ENCODE peak calls at places on chromosomes 16 and 17, in six cellular contexts. L is body of pancreas, V is brain microvascular endothelial cell, B is PC-9, C is SJCRH30, W is IMR-90. Z is an unnamed sample.

GRCh38 chr17:43927101-43927935 is 15.0 kb downstream of the PPY start:
- DNase-seq in L (peak; percentile 28), V (no peak), B (no peak), C (no peak), W (no peak), Z (no peak)

GRCh38 chr16:18969050-18969854 is 14.5 kb upstream of the TMC7 start:
- DNase-seq in L (peak; percentile 75), V (peak; percentile 77), B (peak; percentile 47), C (peak; percentile 92), W (peak; percentile 49), Z (peak; percentile 97)

GRCh38 chr17:56593073-56593740 is at the start of gene NOG:
- DNase-seq in L (peak; percentile 17), V (no peak), B (no peak), C (peak; percentile 83), W (peak; percentile 54), Z (no peak)

GRCh38 chr16:19817875-19818274 is 66.8 kb downstream of the GPRC5B start:
- DNase-seq in L (no peak), V (no peak), B (no peak), C (no peak), W (no peak), Z (no peak)

GRCh38 chr17:75693500-75694481 is 26.7 kb downstream of the SAP30BP start:
- DNase-seq in L (peak; percentile 80), V (no peak), B (no peak), C (no peak), W (peak; percentile 56), Z (peak; percentile 93)

GRCh38 chr17:80475949-80476876 is at the start of gene NPTX1:
- DNase-seq in L (no peak), V (no peak), B (no peak), C (no peak), W (no peak), Z (no peak)

GRCh38 chr16:47029724-47030123 is 56.2 kb upstream of the DNAJA2 start:
- DNase-seq in L (no peak), V (no peak), B (no peak), C (no peak), W (no peak), Z (no peak)

GRCh38 chr16:68590201-68590994 is 51.3 kb downstream of the ZFP90 start:
- DNase-seq in L (peak; percentile 68), V (peak; percentile 42), B (peak; percentile 46), C (peak; percentile 65), W (peak; percentile 7), Z (no peak)

GRCh38 chr16:17063156-17063555 is 407.6 kb downstream of the XYLT1 start:
- DNase-seq in L (no peak), V (no peak), B (no peak), C (no peak), W (no peak), Z (no peak)

GRCh38 chr17:12627776-12628491 is 37.8 kb upstream of the MYOCD start:
- DNase-seq in L (no peak), V (peak; percentile 86), B (no peak), C (no peak), W (peak; percentile 83), Z (no peak)

GRCh38 chr16:85381738-85382592 is 231.2 kb upstream of the GSE1 start:
- DNase-seq in L (no peak), V (peak; percentile 60), B (no peak), C (no peak), W (peak; percentile 53), Z (no peak)

GRCh38 chr17:29699283-29699682 is 76.6 kb upstream of the CORO6 start:
- DNase-seq in L (no peak), V (no peak), B (no peak), C (no peak), W (no peak), Z (no peak)

GRCh38 chr17:81551458-81552243 is 502 bp downstream of the FAAP100 start:
- DNase-seq in L (peak; percentile 51), V (no peak), B (no peak), C (peak; percentile 80), W (peak; percentile 16), Z (no peak)

GRCh38 chr16:50455288-50455845 is 86.6 kb upstream of the BRD7 start:
- DNase-seq in L (no peak), V (no peak), B (no peak), C (no peak), W (no peak), Z (no peak)

GRCh38 chr17:8702996-8703395 is 41.6 kb downstream of the CCDC42 start:
- DNase-seq in L (no peak), V (no peak), B (no peak), C (no peak), W (no peak), Z (no peak)

GRCh38 chr17:32564325-32564724 is 77.5 kb downstream of the CDK5R1 start:
- DNase-seq in L (no peak), V (no peak), B (no peak), C (no peak), W (no peak), Z (no peak)

GRCh38 chr16:5033256-5034166 is at the start of gene NAGPA:
- DNase-seq in L (peak; percentile 90), V (peak; percentile 85), B (peak; percentile 63), C (peak; percentile 85), W (peak; percentile 81), Z (peak; percentile 98)
- H3K27ac ChIP-seq in L (peak within 1 kb of the TSS; percentile 80), V (peak within 1 kb of the TSS; percentile 39), B (no peak within 1 kb of the TSS), C (peak within 1 kb of the TSS; percentile 18), W (peak within 1 kb of the TSS; percentile 58), Z (peak within 1 kb of the TSS; percentile 67)

DNA sequence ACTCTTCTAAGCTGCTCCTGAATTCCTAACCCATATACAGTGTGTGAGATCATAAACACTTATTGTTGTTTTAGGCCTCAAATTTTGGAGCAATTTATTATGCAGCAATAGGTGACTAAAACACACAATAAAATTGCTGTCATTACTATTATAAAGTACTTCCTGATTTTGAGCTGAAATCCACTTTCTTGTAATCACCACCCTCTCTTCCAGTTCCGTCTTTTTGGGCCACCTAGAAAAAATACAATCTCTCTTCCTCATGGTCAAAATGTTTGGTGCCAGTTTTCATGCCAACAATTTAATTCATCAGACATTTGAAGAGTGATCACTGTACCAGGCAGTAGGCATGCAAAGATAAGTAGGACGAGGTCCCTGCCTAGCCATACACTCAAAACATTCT is 43.3 kb upstream of the NF1 start:
- DNase-seq in L (no peak), V (no peak), B (no peak), C (no peak), W (no peak), Z (no peak)
- H3K27ac ChIP-seq in L (no peak overlapping the region), V (peak overlapping the region; percentile 87), B (peak overlapping the region; percentile 69), C (peak overlapping the region; percentile 83), W (no peak overlapping the region), Z (no peak overlapping the region)

GRCh38 chr16:912322-912683 is 58.5 kb downstream of the LMF1 start:
- DNase-seq in L (no peak), V (no peak), B (no peak), C (no peak), W (no peak), Z (no peak)
- H3K27ac ChIP-seq in L (peak overlapping the region; percentile 81), V (no peak overlapping the region), B (no peak overlapping the region), C (peak overlapping the region; percentile 99), W (no peak overlapping the region), Z (peak overlapping the region; percentile 39)

GRCh38 chr17:40610359-40610758 is 37.3 kb downstream of the SMARCE1 start:
- DNase-seq in L (no peak), V (no peak), B (no peak), C (no peak), W (no peak), Z (peak; percentile 45)

GRCh38 chr17:40613755-40614154 is 33.9 kb downstream of the SMARCE1 start:
- DNase-seq in L (no peak), V (no peak), B (no peak), C (no peak), W (no peak), Z (no peak)

GRCh38 chr17:40614431-40615294 is 33.0 kb downstream of the SMARCE1 start:
- DNase-seq in L (no peak), V (no peak), B (no peak), C (no peak), W (no peak), Z (peak; percentile 88)

GRCh38 chr17:40612510-40613244 is 34.9 kb downstream of the SMARCE1 start:
- DNase-seq in L (no peak), V (no peak), B (no peak), C (no peak), W (no peak), Z (peak; percentile 78)

GRCh38 chr17:40611840-40612509 is 35.6 kb downstream of the SMARCE1 start:
- DNase-seq in L (no peak), V (no peak), B (no peak), C (no peak), W (no peak), Z (peak; percentile 55)
- H3K27ac ChIP-seq in L (no peak overlapping the region), V (no peak overlapping the region), B (no peak overlapping the region), C (no peak overlapping the region), W (no peak overlapping the region), Z (no peak overlapping the region)

GRCh38 chr16:8861563-8862308 is 7.1 kb downstream of the CARHSP1 start:
- DNase-seq in L (peak; percentile 54), V (no peak), B (no peak), C (no peak), W (no peak), Z (no peak)
- H3K27ac ChIP-seq in L (peak overlapping the region; percentile 94), V (no peak overlapping the region), B (no peak overlapping the region), C (no peak overlapping the region), W (peak overlapping the region; percentile 3), Z (peak overlapping the region; percentile 80)

Z was measured in esophagus muscularis mucosa.